ENCODE peak calls at places on chromosomes 7 and 10, in five cellular contexts. One of them, this sample, is unnamed.

GRCh38 chr10:128864554-128865300 is 602.3 kb upstream of the MGMT start:
- DNase-seq in CD8-positive, alpha-beta memory T cell: no peak
- DNase-seq in HT-29: no peak
- DNase-seq in choroid plexus epithelial cell: no peak
- DNase-seq in ovary: no peak
- DNase-seq in this sample: no peak

GRCh38 chr7:154881046-154881445 is 121.9 kb downstream of the PAXIP1 start:
- DNase-seq in CD8-positive, alpha-beta memory T cell: no peak
- DNase-seq in choroid plexus epithelial cell: no peak
- DNase-seq in HT-29: no peak
- DNase-seq in ovary: no peak
- DNase-seq in this sample: no peak

GRCh38 chr10:17607603-17608332 is 9.4 kb downstream of the HACD1 start:
- DNase-seq in choroid plexus epithelial cell: peak
- DNase-seq in ovary: no peak
- DNase-seq in CD8-positive, alpha-beta memory T cell: peak
- DNase-seq in HT-29: peak
- DNase-seq in this sample: peak

GRCh38 chr7:81845628-81846259 is 75.9 kb upstream of the HGF start:
- DNase-seq in CD8-positive, alpha-beta memory T cell: no peak
- DNase-seq in ovary: no peak
- DNase-seq in choroid plexus epithelial cell: peak
- DNase-seq in HT-29: no peak
- DNase-seq in this sample: no peak

GRCh38 chr10:71302874-71303568 is 16.0 kb upstream of the SLC29A3 start:
- DNase-seq in ovary: no peak
- DNase-seq in HT-29: peak
- DNase-seq in CD8-positive, alpha-beta memory T cell: peak
- DNase-seq in choroid plexus epithelial cell: peak
- DNase-seq in this sample: no peak

GRCh38 chr10:21751341-21752310 is 217.6 kb downstream of the MLLT10 start:
- DNase-seq in ovary: no peak
- DNase-seq in HT-29: peak
- DNase-seq in CD8-positive, alpha-beta memory T cell: no peak
- DNase-seq in choroid plexus epithelial cell: no peak
- DNase-seq in this sample: no peak

GRCh38 chr7:50379082-50379481 is 71.1 kb downstream of the FIGNL1 start:
- DNase-seq in choroid plexus epithelial cell: peak
- DNase-seq in CD8-positive, alpha-beta memory T cell: no peak
- DNase-seq in HT-29: peak
- DNase-seq in ovary: no peak
- DNase-seq in this sample: no peak

GRCh38 chr10:113538131-113538530 is 14.7 kb upstream of the HABP2 start:
- DNase-seq in CD8-positive, alpha-beta memory T cell: no peak
- DNase-seq in choroid plexus epithelial cell: no peak
- DNase-seq in HT-29: no peak
- DNase-seq in ovary: no peak
- DNase-seq in this sample: no peak

GRCh38 chr10:93067443-93068365 is 6.0 kb upstream of the CYP26A1 start:
- DNase-seq in ovary: no peak
- DNase-seq in CD8-positive, alpha-beta memory T cell: no peak
- DNase-seq in HT-29: no peak
- DNase-seq in choroid plexus epithelial cell: no peak
- DNase-seq in this sample: no peak

GRCh38 chr7:48168159-48168558 is 3.1 kb upstream of the ABCA13 start:
- DNase-seq in ovary: no peak
- DNase-seq in choroid plexus epithelial cell: peak
- DNase-seq in CD8-positive, alpha-beta memory T cell: no peak
- DNase-seq in HT-29: peak
- DNase-seq in this sample: no peak

GRCh38 chr7:2841907-2842306 is 2.2 kb downstream of the GNA12 start:
- DNase-seq in ovary: no peak
- DNase-seq in HT-29: no peak
- DNase-seq in CD8-positive, alpha-beta memory T cell: no peak
- DNase-seq in choroid plexus epithelial cell: no peak
- DNase-seq in this sample: no peak

GRCh38 chr10:50385610-50386009 is 134.3 kb upstream of the ASAH2 start:
- DNase-seq in HT-29: no peak
- DNase-seq in choroid plexus epithelial cell: peak
- DNase-seq in CD8-positive, alpha-beta memory T cell: no peak
- DNase-seq in ovary: peak
- DNase-seq in this sample: no peak

GRCh38 chr10:25522946-25523608 is 348.3 kb downstream of the GPR158 start:
- DNase-seq in HT-29: peak
- DNase-seq in CD8-positive, alpha-beta memory T cell: no peak
- DNase-seq in choroid plexus epithelial cell: peak
- DNase-seq in ovary: no peak
- DNase-seq in this sample: no peak

This sample was measured in activated gamma-delta T cell treated with Interleukin-2 at 50 U/mL for 16 hours.